ENCODE peak calls at places on chromosomes 6 and 20, in ten cellular contexts. One of them, this sample, is unnamed.

GRCh38 chr20:10733122-10733521 is 59.3 kb upstream of the JAG1 start:
- DNase-seq in fibroblast of villous mesenchyme: no peak
- DNase-seq in stimulated activated CD4-positive, alpha-beta T cell treated with anti-CD3 and anti-CD28 coated beads, Interleukin-15, amount 100 ng/mL, for 1 hour: no peak
- DNase-seq in GOT3: no peak
- DNase-seq in NCI-H69: no peak
- DNase-seq in AG08396: no peak
- DNase-seq in naive thymus-derived CD4-positive, alpha-beta T cell: no peak
- DNase-seq in KBM-7: peak; percentile 36
- DNase-seq in germinal center: no peak
- DNase-seq in NCI-H2081: no peak
- DNase-seq in this sample: no peak

GRCh38 chr20:62792182-62792939 is 3.9 kb upstream of the MRGBP start:
- DNase-seq in fibroblast of villous mesenchyme: peak; percentile 32
- DNase-seq in stimulated activated CD4-positive, alpha-beta T cell treated with anti-CD3 and anti-CD28 coated beads, Interleukin-15, amount 100 ng/mL, for 1 hour: no peak
- DNase-seq in GOT3: no peak
- DNase-seq in NCI-H69: no peak
- DNase-seq in AG08396: peak; percentile 70
- DNase-seq in naive thymus-derived CD4-positive, alpha-beta T cell: no peak
- DNase-seq in KBM-7: no peak
- DNase-seq in germinal center: no peak
- DNase-seq in NCI-H2081: no peak
- DNase-seq in this sample: no peak

GRCh38 chr6:37990762-37991525 is 171.4 kb downstream of the ZFAND3 start:
- DNase-seq in fibroblast of villous mesenchyme: peak; percentile 82
- DNase-seq in stimulated activated CD4-positive, alpha-beta T cell treated with anti-CD3 and anti-CD28 coated beads, Interleukin-15, amount 100 ng/mL, for 1 hour: no peak
- DNase-seq in GOT3: no peak
- DNase-seq in NCI-H69: peak; percentile 48
- DNase-seq in AG08396: peak; percentile 70
- DNase-seq in naive thymus-derived CD4-positive, alpha-beta T cell: no peak
- DNase-seq in KBM-7: no peak
- DNase-seq in germinal center: no peak
- DNase-seq in NCI-H2081: no peak
- DNase-seq in this sample: no peak

GRCh38 chr6:30800876-30801275 is 56.5 kb upstream of the IER3 start:
- DNase-seq in fibroblast of villous mesenchyme: peak; percentile 64
- DNase-seq in stimulated activated CD4-positive, alpha-beta T cell treated with anti-CD3 and anti-CD28 coated beads, Interleukin-15, amount 100 ng/mL, for 1 hour: no peak
- DNase-seq in GOT3: no peak
- DNase-seq in NCI-H69: no peak
- DNase-seq in AG08396: no peak
- DNase-seq in naive thymus-derived CD4-positive, alpha-beta T cell: no peak
- DNase-seq in KBM-7: no peak
- DNase-seq in germinal center: no peak
- DNase-seq in NCI-H2081: no peak
- DNase-seq in this sample: no peak

GRCh38 chr20:10501377-10501776 is 66.3 kb downstream of the SLX4IP start:
- DNase-seq in fibroblast of villous mesenchyme: no peak
- DNase-seq in stimulated activated CD4-positive, alpha-beta T cell treated with anti-CD3 and anti-CD28 coated beads, Interleukin-15, amount 100 ng/mL, for 1 hour: no peak
- DNase-seq in GOT3: no peak
- DNase-seq in NCI-H69: peak; percentile 41
- DNase-seq in AG08396: no peak
- DNase-seq in naive thymus-derived CD4-positive, alpha-beta T cell: no peak
- DNase-seq in KBM-7: peak; percentile 91
- DNase-seq in germinal center: no peak
- DNase-seq in NCI-H2081: no peak
- DNase-seq in this sample: no peak

GRCh38 chr20:4167261-4168004 is 152.1 kb upstream of the RNF24 start:
- DNase-seq in fibroblast of villous mesenchyme: no peak
- DNase-seq in stimulated activated CD4-positive, alpha-beta T cell treated with anti-CD3 and anti-CD28 coated beads, Interleukin-15, amount 100 ng/mL, for 1 hour: no peak
- DNase-seq in GOT3: no peak
- DNase-seq in NCI-H69: no peak
- DNase-seq in AG08396: no peak
- DNase-seq in naive thymus-derived CD4-positive, alpha-beta T cell: no peak
- DNase-seq in KBM-7: no peak
- DNase-seq in germinal center: no peak
- DNase-seq in NCI-H2081: no peak
- DNase-seq in this sample: no peak

GRCh38 chr20:38759135-38759534 is 10.9 kb downstream of the ACTR5 start:
- DNase-seq in fibroblast of villous mesenchyme: no peak
- DNase-seq in stimulated activated CD4-positive, alpha-beta T cell treated with anti-CD3 and anti-CD28 coated beads, Interleukin-15, amount 100 ng/mL, for 1 hour: no peak
- DNase-seq in GOT3: no peak
- DNase-seq in NCI-H69: no peak
- DNase-seq in AG08396: no peak
- DNase-seq in naive thymus-derived CD4-positive, alpha-beta T cell: no peak
- DNase-seq in KBM-7: no peak
- DNase-seq in germinal center: no peak
- DNase-seq in NCI-H2081: no peak
- DNase-seq in this sample: no peak

GRCh38 chr6:158071121-158072082 is 89.7 kb downstream of the SYNJ2 start:
- DNase-seq in fibroblast of villous mesenchyme: no peak
- DNase-seq in stimulated activated CD4-positive, alpha-beta T cell treated with anti-CD3 and anti-CD28 coated beads, Interleukin-15, amount 100 ng/mL, for 1 hour: no peak
- DNase-seq in GOT3: no peak
- DNase-seq in NCI-H69: no peak
- DNase-seq in AG08396: no peak
- DNase-seq in naive thymus-derived CD4-positive, alpha-beta T cell: no peak
- DNase-seq in KBM-7: no peak
- DNase-seq in germinal center: no peak
- DNase-seq in NCI-H2081: no peak
- DNase-seq in this sample: no peak

GRCh38 chr6:128139519-128139918 is 238.7 kb upstream of the THEMIS start:
- DNase-seq in fibroblast of villous mesenchyme: peak; percentile 39
- DNase-seq in stimulated activated CD4-positive, alpha-beta T cell treated with anti-CD3 and anti-CD28 coated beads, Interleukin-15, amount 100 ng/mL, for 1 hour: no peak
- DNase-seq in GOT3: no peak
- DNase-seq in NCI-H69: peak; percentile 77
- DNase-seq in AG08396: no peak
- DNase-seq in naive thymus-derived CD4-positive, alpha-beta T cell: no peak
- DNase-seq in KBM-7: no peak
- DNase-seq in germinal center: no peak
- DNase-seq in NCI-H2081: no peak
- DNase-seq in this sample: no peak

GRCh38 chr6:43040542-43041257 is 13.0 kb downstream of the CUL7 start:
- DNase-seq in fibroblast of villous mesenchyme: no peak
- DNase-seq in stimulated activated CD4-positive, alpha-beta T cell treated with anti-CD3 and anti-CD28 coated beads, Interleukin-15, amount 100 ng/mL, for 1 hour: no peak
- DNase-seq in GOT3: no peak
- DNase-seq in NCI-H69: no peak
- DNase-seq in AG08396: no peak
- DNase-seq in naive thymus-derived CD4-positive, alpha-beta T cell: no peak
- DNase-seq in KBM-7: no peak
- DNase-seq in germinal center: no peak
- DNase-seq in NCI-H2081: no peak
- DNase-seq in this sample: no peak

GRCh38 chr6:130955755-130956154 is 107.3 kb downstream of the EPB41L2 start:
- DNase-seq in fibroblast of villous mesenchyme: peak; percentile 55
- DNase-seq in stimulated activated CD4-positive, alpha-beta T cell treated with anti-CD3 and anti-CD28 coated beads, Interleukin-15, amount 100 ng/mL, for 1 hour: no peak
- DNase-seq in GOT3: no peak
- DNase-seq in NCI-H69: peak; percentile 47
- DNase-seq in AG08396: no peak
- DNase-seq in naive thymus-derived CD4-positive, alpha-beta T cell: no peak
- DNase-seq in KBM-7: no peak
- DNase-seq in germinal center: no peak
- DNase-seq in NCI-H2081: peak; percentile 37
- DNase-seq in this sample: no peak

GRCh38 chr20:618980-619379 is 8.9 kb upstream of the TCF15 start:
- DNase-seq in fibroblast of villous mesenchyme: no peak
- DNase-seq in stimulated activated CD4-positive, alpha-beta T cell treated with anti-CD3 and anti-CD28 coated beads, Interleukin-15, amount 100 ng/mL, for 1 hour: no peak
- DNase-seq in GOT3: no peak
- DNase-seq in NCI-H69: no peak
- DNase-seq in AG08396: no peak
- DNase-seq in naive thymus-derived CD4-positive, alpha-beta T cell: no peak
- DNase-seq in KBM-7: no peak
- DNase-seq in germinal center: no peak
- DNase-seq in NCI-H2081: no peak
- DNase-seq in this sample: no peak

GRCh38 chr20:37298190-37298939 is 8.9 kb downstream of the MANBAL start:
- DNase-seq in fibroblast of villous mesenchyme: peak; percentile 72
- DNase-seq in stimulated activated CD4-positive, alpha-beta T cell treated with anti-CD3 and anti-CD28 coated beads, Interleukin-15, amount 100 ng/mL, for 1 hour: no peak
- DNase-seq in GOT3: no peak
- DNase-seq in NCI-H69: no peak
- DNase-seq in AG08396: no peak
- DNase-seq in naive thymus-derived CD4-positive, alpha-beta T cell: no peak
- DNase-seq in KBM-7: no peak
- DNase-seq in germinal center: no peak
- DNase-seq in NCI-H2081: no peak
- DNase-seq in this sample: no peak

GRCh38 chr20:14223806-14224205 is 113.6 kb downstream of the FLRT3 start:
- DNase-seq in fibroblast of villous mesenchyme: no peak
- DNase-seq in stimulated activated CD4-positive, alpha-beta T cell treated with anti-CD3 and anti-CD28 coated beads, Interleukin-15, amount 100 ng/mL, for 1 hour: no peak
- DNase-seq in GOT3: no peak
- DNase-seq in NCI-H69: peak; percentile 19
- DNase-seq in AG08396: no peak
- DNase-seq in naive thymus-derived CD4-positive, alpha-beta T cell: no peak
- DNase-seq in KBM-7: no peak
- DNase-seq in germinal center: no peak
- DNase-seq in NCI-H2081: no peak
- DNase-seq in this sample: no peak

GRCh38 chr6:92690997-92691599 is 728.3 kb downstream of the EPHA7 start:
- DNase-seq in fibroblast of villous mesenchyme: peak; percentile 89
- DNase-seq in stimulated activated CD4-positive, alpha-beta T cell treated with anti-CD3 and anti-CD28 coated beads, Interleukin-15, amount 100 ng/mL, for 1 hour: no peak
- DNase-seq in GOT3: no peak
- DNase-seq in NCI-H69: no peak
- DNase-seq in AG08396: no peak
- DNase-seq in naive thymus-derived CD4-positive, alpha-beta T cell: no peak
- DNase-seq in KBM-7: no peak
- DNase-seq in germinal center: no peak
- DNase-seq in NCI-H2081: no peak
- DNase-seq in this sample: no peak

GRCh38 chr6:94636780-94637385 is 940.5 kb upstream of the MANEA start:
- DNase-seq in fibroblast of villous mesenchyme: no peak
- DNase-seq in stimulated activated CD4-positive, alpha-beta T cell treated with anti-CD3 and anti-CD28 coated beads, Interleukin-15, amount 100 ng/mL, for 1 hour: no peak
- DNase-seq in GOT3: no peak
- DNase-seq in NCI-H69: peak; percentile 88
- DNase-seq in AG08396: no peak
- DNase-seq in naive thymus-derived CD4-positive, alpha-beta T cell: no peak
- DNase-seq in KBM-7: peak; percentile 5
- DNase-seq in germinal center: no peak
- DNase-seq in NCI-H2081: peak; percentile 44
- DNase-seq in this sample: no peak

GRCh38 chr6:16974387-16974673 is 127.5 kb upstream of the STMND1 start:
- DNase-seq in fibroblast of villous mesenchyme: no peak
- DNase-seq in stimulated activated CD4-positive, alpha-beta T cell treated with anti-CD3 and anti-CD28 coated beads, Interleukin-15, amount 100 ng/mL, for 1 hour: no peak
- DNase-seq in GOT3: no peak
- DNase-seq in NCI-H69: no peak
- DNase-seq in AG08396: no peak
- DNase-seq in naive thymus-derived CD4-positive, alpha-beta T cell: no peak
- DNase-seq in KBM-7: no peak
- DNase-seq in germinal center: no peak
- DNase-seq in NCI-H2081: no peak
- DNase-seq in this sample: no peak

GRCh38 chr6:83199865-83200230 is 6.7 kb downstream of the RWDD2A start:
- DNase-seq in fibroblast of villous mesenchyme: peak; percentile 45
- DNase-seq in stimulated activated CD4-positive, alpha-beta T cell treated with anti-CD3 and anti-CD28 coated beads, Interleukin-15, amount 100 ng/mL, for 1 hour: no peak
- DNase-seq in GOT3: no peak
- DNase-seq in NCI-H69: no peak
- DNase-seq in AG08396: peak; percentile 25
- DNase-seq in naive thymus-derived CD4-positive, alpha-beta T cell: no peak
- DNase-seq in KBM-7: no peak
- DNase-seq in germinal center: no peak
- DNase-seq in NCI-H2081: no peak
- DNase-seq in this sample: no peak

GRCh38 chr20:43322851-43323250 is 133.1 kb upstream of the PTPRT start:
- DNase-seq in fibroblast of villous mesenchyme: no peak
- DNase-seq in stimulated activated CD4-positive, alpha-beta T cell treated with anti-CD3 and anti-CD28 coated beads, Interleukin-15, amount 100 ng/mL, for 1 hour: no peak
- DNase-seq in GOT3: no peak
- DNase-seq in NCI-H69: peak; percentile 4
- DNase-seq in AG08396: no peak
- DNase-seq in naive thymus-derived CD4-positive, alpha-beta T cell: no peak
- DNase-seq in KBM-7: no peak
- DNase-seq in germinal center: no peak
- DNase-seq in NCI-H2081: no peak
- DNase-seq in this sample: no peak

GRCh38 chr20:3628502-3629314 is 34.5 kb downstream of the GFRA4 start:
- DNase-seq in fibroblast of villous mesenchyme: no peak
- DNase-seq in stimulated activated CD4-positive, alpha-beta T cell treated with anti-CD3 and anti-CD28 coated beads, Interleukin-15, amount 100 ng/mL, for 1 hour: no peak
- DNase-seq in GOT3: no peak
- DNase-seq in NCI-H69: no peak
- DNase-seq in AG08396: no peak
- DNase-seq in naive thymus-derived CD4-positive, alpha-beta T cell: no peak
- DNase-seq in KBM-7: no peak
- DNase-seq in germinal center: no peak
- DNase-seq in NCI-H2081: no peak
- DNase-seq in this sample: no peak

GRCh38 chr20:41619360-41620115 is 1.4 kb upstream of the CHD6 start:
- DNase-seq in fibroblast of villous mesenchyme: no peak
- DNase-seq in stimulated activated CD4-positive, alpha-beta T cell treated with anti-CD3 and anti-CD28 coated beads, Interleukin-15, amount 100 ng/mL, for 1 hour: no peak
- DNase-seq in GOT3: no peak
- DNase-seq in NCI-H69: peak; percentile 14
- DNase-seq in AG08396: no peak
- DNase-seq in naive thymus-derived CD4-positive, alpha-beta T cell: no peak
- DNase-seq in KBM-7: no peak
- DNase-seq in germinal center: no peak
- DNase-seq in NCI-H2081: no peak
- DNase-seq in this sample: no peak

GRCh38 chr20:46021361-46022359 is 7.4 kb upstream of the SLC12A5 start:
- DNase-seq in fibroblast of villous mesenchyme: peak; percentile 37
- DNase-seq in stimulated activated CD4-positive, alpha-beta T cell treated with anti-CD3 and anti-CD28 coated beads, Interleukin-15, amount 100 ng/mL, for 1 hour: peak; percentile 31
- DNase-seq in GOT3: no peak
- DNase-seq in NCI-H69: peak; percentile 75
- DNase-seq in AG08396: peak; percentile 43
- DNase-seq in naive thymus-derived CD4-positive, alpha-beta T cell: peak; percentile 69
- DNase-seq in KBM-7: peak; percentile 71
- DNase-seq in germinal center: peak; percentile 69
- DNase-seq in NCI-H2081: peak; percentile 55
- DNase-seq in this sample: peak; percentile 70

GRCh38 chr6:4661391-4661790 is 114.8 kb upstream of the CDYL start:
- DNase-seq in fibroblast of villous mesenchyme: no peak
- DNase-seq in stimulated activated CD4-positive, alpha-beta T cell treated with anti-CD3 and anti-CD28 coated beads, Interleukin-15, amount 100 ng/mL, for 1 hour: no peak
- DNase-seq in GOT3: no peak
- DNase-seq in NCI-H69: no peak
- DNase-seq in AG08396: no peak
- DNase-seq in naive thymus-derived CD4-positive, alpha-beta T cell: no peak
- DNase-seq in KBM-7: no peak
- DNase-seq in germinal center: no peak
- DNase-seq in NCI-H2081: no peak
- DNase-seq in this sample: no peak

GRCh38 chr6:166625356-166625755 is 1.7 kb downstream of the RPS6KA2 start:
- DNase-seq in fibroblast of villous mesenchyme: peak; percentile 69
- DNase-seq in stimulated activated CD4-positive, alpha-beta T cell treated with anti-CD3 and anti-CD28 coated beads, Interleukin-15, amount 100 ng/mL, for 1 hour: no peak
- DNase-seq in GOT3: no peak
- DNase-seq in NCI-H69: no peak
- DNase-seq in AG08396: no peak
- DNase-seq in naive thymus-derived CD4-positive, alpha-beta T cell: no peak
- DNase-seq in KBM-7: no peak
- DNase-seq in germinal center: no peak
- DNase-seq in NCI-H2081: no peak
- DNase-seq in this sample: no peak